ENCODE peak calls at places on chromosomes 13 and 19, in ten cellular contexts. One of them, this sample, is unnamed.
A peak's percentile ranks its signal among the peaks of the same experiment; 100 is the strongest.

GRCh38 chr19:12782174-12782423 is 6.7 kb upstream of the HOOK2 start:
- DNase-seq in Peyer's patch: no peak
- DNase-seq in SK-N-SH: no peak
- DNase-seq in Panc1: no peak
- DNase-seq in stomach: no peak
- DNase-seq in aorta: no peak
- DNase-seq in tibial artery: peak; percentile 68
- DNase-seq in thoracic aorta: no peak
- DNase-seq in mesenchymal stem cell: no peak
- DNase-seq in heart right ventricle: no peak
- DNase-seq in this sample: peak; percentile 61

GRCh38 chr13:106569233-106570095 is 1.5 kb upstream of the ARGLU1 start:
- DNase-seq in Peyer's patch: no peak
- DNase-seq in SK-N-SH: no peak
- DNase-seq in Panc1: no peak
- DNase-seq in stomach: no peak
- DNase-seq in aorta: no peak
- DNase-seq in tibial artery: no peak
- DNase-seq in thoracic aorta: no peak
- DNase-seq in mesenchymal stem cell: no peak
- DNase-seq in heart right ventricle: no peak
- DNase-seq in this sample: no peak

GRCh38 chr19:15251749-15252397 is 19.6 kb upstream of the EPHX3 start:
- DNase-seq in Peyer's patch: no peak
- DNase-seq in SK-N-SH: peak; percentile 77
- DNase-seq in Panc1: no peak
- DNase-seq in stomach: peak; percentile 33
- DNase-seq in aorta: peak; percentile 92
- DNase-seq in tibial artery: peak; percentile 90
- DNase-seq in thoracic aorta: peak; percentile 50
- DNase-seq in mesenchymal stem cell: peak; percentile 98
- DNase-seq in heart right ventricle: peak; percentile 83
- DNase-seq in this sample: peak; percentile 53

GRCh38 chr13:51444922-51445321 is 7.9 kb downstream of the INTS6 start:
- DNase-seq in Peyer's patch: no peak
- DNase-seq in SK-N-SH: peak; percentile 29
- DNase-seq in Panc1: no peak
- DNase-seq in stomach: no peak
- DNase-seq in aorta: no peak
- DNase-seq in tibial artery: no peak
- DNase-seq in thoracic aorta: no peak
- DNase-seq in mesenchymal stem cell: peak; percentile 55
- DNase-seq in heart right ventricle: no peak
- DNase-seq in this sample: no peak

GRCh38 chr13:112618501-112618900 is 30.5 kb upstream of the TUBGCP3 start:
- DNase-seq in Peyer's patch: no peak
- DNase-seq in SK-N-SH: no peak
- DNase-seq in Panc1: no peak
- DNase-seq in stomach: no peak
- DNase-seq in aorta: no peak
- DNase-seq in tibial artery: no peak
- DNase-seq in thoracic aorta: no peak
- DNase-seq in mesenchymal stem cell: no peak
- DNase-seq in heart right ventricle: no peak
- DNase-seq in this sample: no peak

GRCh38 chr13:36681894-36682624 is 8.2 kb downstream of the SERTM1 start:
- DNase-seq in Peyer's patch: no peak
- DNase-seq in SK-N-SH: no peak
- DNase-seq in Panc1: no peak
- DNase-seq in stomach: no peak
- DNase-seq in aorta: no peak
- DNase-seq in tibial artery: no peak
- DNase-seq in thoracic aorta: no peak
- DNase-seq in mesenchymal stem cell: no peak
- DNase-seq in heart right ventricle: no peak
- DNase-seq in this sample: no peak

GRCh38 chr13:98493035-98493401 is 83.9 kb downstream of the STK24 start:
- DNase-seq in Peyer's patch: no peak
- DNase-seq in SK-N-SH: no peak
- DNase-seq in Panc1: no peak
- DNase-seq in stomach: no peak
- DNase-seq in aorta: no peak
- DNase-seq in tibial artery: no peak
- DNase-seq in thoracic aorta: no peak
- DNase-seq in mesenchymal stem cell: no peak
- DNase-seq in heart right ventricle: no peak
- DNase-seq in this sample: no peak

GRCh38 chr19:15280915-15281683 is 48.9 kb upstream of the EPHX3 start:
- DNase-seq in Peyer's patch: no peak
- DNase-seq in SK-N-SH: peak; percentile 70
- DNase-seq in Panc1: no peak
- DNase-seq in stomach: peak; percentile 75
- DNase-seq in aorta: peak; percentile 89
- DNase-seq in tibial artery: peak; percentile 86
- DNase-seq in thoracic aorta: no peak
- DNase-seq in mesenchymal stem cell: peak; percentile 88
- DNase-seq in heart right ventricle: peak; percentile 88
- DNase-seq in this sample: peak; percentile 77

GRCh38 chr19:51417107-51417806 is at the start of gene SIGLEC10:
- DNase-seq in Peyer's patch: no peak
- DNase-seq in SK-N-SH: no peak
- DNase-seq in Panc1: no peak
- DNase-seq in stomach: peak; percentile 37
- DNase-seq in aorta: peak; percentile 84
- DNase-seq in tibial artery: peak; percentile 26
- DNase-seq in thoracic aorta: no peak
- DNase-seq in mesenchymal stem cell: no peak
- DNase-seq in heart right ventricle: peak; percentile 34
- DNase-seq in this sample: peak; percentile 56

GRCh38 chr19:35636651-35637050 is 4.9 kb upstream of the ETV2 start:
- DNase-seq in Peyer's patch: no peak
- DNase-seq in SK-N-SH: no peak
- DNase-seq in Panc1: no peak
- DNase-seq in stomach: no peak
- DNase-seq in aorta: no peak
- DNase-seq in tibial artery: no peak
- DNase-seq in thoracic aorta: no peak
- DNase-seq in mesenchymal stem cell: no peak
- DNase-seq in heart right ventricle: no peak
- DNase-seq in this sample: no peak

GRCh38 chr13:25659091-25659502 is 287.3 kb downstream of the ATP8A2 start:
- DNase-seq in Peyer's patch: no peak
- DNase-seq in SK-N-SH: no peak
- DNase-seq in Panc1: no peak
- DNase-seq in stomach: peak; percentile 36
- DNase-seq in aorta: no peak
- DNase-seq in tibial artery: no peak
- DNase-seq in thoracic aorta: no peak
- DNase-seq in mesenchymal stem cell: no peak
- DNase-seq in heart right ventricle: no peak
- DNase-seq in this sample: no peak

GRCh38 chr19:37413243-37414084 is 42.6 kb downstream of the ZNF527 start:
- DNase-seq in Peyer's patch: no peak
- DNase-seq in SK-N-SH: no peak
- DNase-seq in Panc1: no peak
- DNase-seq in stomach: no peak
- DNase-seq in aorta: no peak
- DNase-seq in tibial artery: no peak
- DNase-seq in thoracic aorta: no peak
- DNase-seq in mesenchymal stem cell: peak; percentile 24
- DNase-seq in heart right ventricle: no peak
- DNase-seq in this sample: no peak

GRCh38 chr19:39277598-39277997 is 9.4 kb downstream of the IFNL2 start:
- DNase-seq in Peyer's patch: no peak
- DNase-seq in SK-N-SH: no peak
- DNase-seq in Panc1: no peak
- DNase-seq in stomach: no peak
- DNase-seq in aorta: no peak
- DNase-seq in tibial artery: no peak
- DNase-seq in thoracic aorta: no peak
- DNase-seq in mesenchymal stem cell: peak; percentile 40
- DNase-seq in heart right ventricle: no peak
- DNase-seq in this sample: peak; percentile 38

GRCh38 chr19:10915511-10916091 is 12.8 kb downstream of the YIPF2 start:
- DNase-seq in Peyer's patch: no peak
- DNase-seq in SK-N-SH: peak; percentile 68
- DNase-seq in Panc1: no peak
- DNase-seq in stomach: peak; percentile 38
- DNase-seq in aorta: no peak
- DNase-seq in tibial artery: no peak
- DNase-seq in thoracic aorta: no peak
- DNase-seq in mesenchymal stem cell: peak; percentile 83
- DNase-seq in heart right ventricle: no peak
- DNase-seq in this sample: no peak

GRCh38 chr13:67996101-67996500 is 766.0 kb upstream of the PCDH9 start:
- DNase-seq in Peyer's patch: no peak
- DNase-seq in SK-N-SH: no peak
- DNase-seq in Panc1: no peak
- DNase-seq in stomach: no peak
- DNase-seq in aorta: no peak
- DNase-seq in tibial artery: peak; percentile 18
- DNase-seq in thoracic aorta: no peak
- DNase-seq in mesenchymal stem cell: no peak
- DNase-seq in heart right ventricle: no peak
- DNase-seq in this sample: no peak

GRCh38 chr19:2261438-2262172 is 5.4 kb upstream of the JSRP1 start:
- DNase-seq in Peyer's patch: peak; percentile 67
- DNase-seq in SK-N-SH: peak; percentile 49
- DNase-seq in Panc1: no peak
- DNase-seq in stomach: peak; percentile 60
- DNase-seq in aorta: no peak
- DNase-seq in tibial artery: no peak
- DNase-seq in thoracic aorta: no peak
- DNase-seq in mesenchymal stem cell: no peak
- DNase-seq in heart right ventricle: no peak
- DNase-seq in this sample: no peak

GRCh38 chr13:91922969-91923592 is 524.7 kb downstream of the GPC5 start:
- DNase-seq in Peyer's patch: no peak
- DNase-seq in SK-N-SH: peak; percentile 6
- DNase-seq in Panc1: no peak
- DNase-seq in stomach: no peak
- DNase-seq in aorta: no peak
- DNase-seq in tibial artery: no peak
- DNase-seq in thoracic aorta: no peak
- DNase-seq in mesenchymal stem cell: no peak
- DNase-seq in heart right ventricle: no peak
- DNase-seq in this sample: no peak

GRCh38 chr13:42985312-42986175 is 6.5 kb downstream of the EPSTI1 start:
- DNase-seq in Peyer's patch: peak; percentile 73
- DNase-seq in SK-N-SH: peak; percentile 53
- DNase-seq in Panc1: no peak
- DNase-seq in stomach: peak; percentile 46
- DNase-seq in aorta: no peak
- DNase-seq in tibial artery: peak; percentile 25
- DNase-seq in thoracic aorta: no peak
- DNase-seq in mesenchymal stem cell: no peak
- DNase-seq in heart right ventricle: peak; percentile 29
- DNase-seq in this sample: no peak
- H3K4me3 ChIP-seq in Peyer's patch: no peak overlapping the region
- H3K4me3 ChIP-seq in SK-N-SH: no peak overlapping the region
- H3K4me3 ChIP-seq in Panc1: no peak overlapping the region
- H3K4me3 ChIP-seq in stomach: no peak overlapping the region
- H3K4me3 ChIP-seq in aorta: no peak overlapping the region
- H3K4me3 ChIP-seq in tibial artery: no peak overlapping the region
- H3K4me3 ChIP-seq in thoracic aorta: no peak overlapping the region
- H3K4me3 ChIP-seq in mesenchymal stem cell: peak overlapping the region; percentile 26
- H3K4me3 ChIP-seq in heart right ventricle: no peak overlapping the region
- H3K4me3 ChIP-seq in this sample: no peak overlapping the region

GRCh38 chr19:18768046-18768771 is 22.9 kb downstream of the COMP start:
- DNase-seq in Peyer's patch: no peak
- DNase-seq in SK-N-SH: peak; percentile 86
- DNase-seq in Panc1: no peak
- DNase-seq in stomach: no peak
- DNase-seq in aorta: peak; percentile 46
- DNase-seq in tibial artery: no peak
- DNase-seq in thoracic aorta: no peak
- DNase-seq in mesenchymal stem cell: no peak
- DNase-seq in heart right ventricle: no peak
- DNase-seq in this sample: no peak
- H3K27ac ChIP-seq in Peyer's patch: no peak overlapping the region
- H3K27ac ChIP-seq in SK-N-SH: peak overlapping the region; percentile 13
- H3K27ac ChIP-seq in Panc1: no peak overlapping the region
- H3K27ac ChIP-seq in stomach: no peak overlapping the region
- H3K27ac ChIP-seq in aorta: no peak overlapping the region
- H3K27ac ChIP-seq in tibial artery: no peak overlapping the region
- H3K27ac ChIP-seq in thoracic aorta: no peak overlapping the region
- H3K27ac ChIP-seq in mesenchymal stem cell: no peak overlapping the region
- H3K27ac ChIP-seq in heart right ventricle: no peak overlapping the region
- H3K27ac ChIP-seq in this sample: no peak overlapping the region

GRCh38 chr13:23506071-23506820 is 64.0 kb upstream of the TNFRSF19 start:
- DNase-seq in Peyer's patch: no peak
- DNase-seq in SK-N-SH: peak; percentile 46
- DNase-seq in Panc1: no peak
- DNase-seq in stomach: no peak
- DNase-seq in aorta: no peak
- DNase-seq in tibial artery: no peak
- DNase-seq in thoracic aorta: no peak
- DNase-seq in mesenchymal stem cell: peak; percentile 40
- DNase-seq in heart right ventricle: no peak
- DNase-seq in this sample: no peak
- H3K4me1 ChIP-seq in Peyer's patch: no peaks in the 10 kb centered on the region
- H3K4me1 ChIP-seq in SK-N-SH: peaks cover 54% of the 10 kb centered on the region
- H3K4me1 ChIP-seq in Panc1: no peaks in the 10 kb centered on the region
- H3K4me1 ChIP-seq in stomach: peaks cover 14% of the 10 kb centered on the region
- H3K4me1 ChIP-seq in aorta: no peaks in the 10 kb centered on the region
- H3K4me1 ChIP-seq in tibial artery: no peaks in the 10 kb centered on the region
- H3K4me1 ChIP-seq in thoracic aorta: no peaks in the 10 kb centered on the region
- H3K4me1 ChIP-seq in mesenchymal stem cell: peaks cover 12% of the 10 kb centered on the region
- H3K4me1 ChIP-seq in heart right ventricle: peaks cover 7% of the 10 kb centered on the region
- H3K4me1 ChIP-seq in this sample: peaks cover 11% of the 10 kb centered on the region

DNA sequence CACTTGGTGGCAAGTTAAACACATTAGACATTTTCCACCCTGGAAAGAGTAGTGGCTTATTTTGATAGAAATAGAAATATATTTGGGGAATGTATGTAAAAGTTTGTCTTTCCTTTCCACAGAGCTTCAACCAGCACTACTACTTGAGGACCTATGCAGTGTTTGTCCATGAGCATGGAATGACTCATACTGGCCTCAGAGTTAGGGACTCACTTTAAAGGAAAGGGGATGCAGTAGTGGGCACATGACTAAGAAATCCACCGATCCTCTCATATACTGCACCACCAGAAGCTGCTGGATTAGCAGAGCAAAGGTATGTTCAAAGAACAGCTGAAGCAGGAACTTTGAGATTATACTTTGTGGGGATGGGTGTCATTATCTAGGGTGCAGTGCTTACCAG is 62.6 kb downstream of the LACC1 start:
- DNase-seq in Peyer's patch: no peak
- DNase-seq in SK-N-SH: no peak
- DNase-seq in Panc1: no peak
- DNase-seq in stomach: no peak
- DNase-seq in aorta: no peak
- DNase-seq in tibial artery: no peak
- DNase-seq in thoracic aorta: no peak
- DNase-seq in mesenchymal stem cell: peak; percentile 32
- DNase-seq in heart right ventricle: no peak
- DNase-seq in this sample: no peak
- H3K4me3 ChIP-seq in Peyer's patch: no peak overlapping the region
- H3K4me3 ChIP-seq in SK-N-SH: no peak overlapping the region
- H3K4me3 ChIP-seq in Panc1: no peak overlapping the region
- H3K4me3 ChIP-seq in stomach: no peak overlapping the region
- H3K4me3 ChIP-seq in aorta: no peak overlapping the region
- H3K4me3 ChIP-seq in tibial artery: no peak overlapping the region
- H3K4me3 ChIP-seq in thoracic aorta: no peak overlapping the region
- H3K4me3 ChIP-seq in mesenchymal stem cell: no peak overlapping the region
- H3K4me3 ChIP-seq in heart right ventricle: no peak overlapping the region
- H3K4me3 ChIP-seq in this sample: no peak overlapping the region